ENCODE peak calls at places on chromosomes 16 and 17, in six cellular contexts. D, C, U, H, Z and N are unnamed samples.

GRCh38 chr17:82917656-82918345 is 78.0 kb upstream of the ZNF750 start:
- DNase-seq in H (peak), U (no peak), D (no peak), C (no peak), Z (no peak), N (no peak)

GRCh38 chr17:4900231-4901107 is 1.1 kb downstream of the C17orf107 start:
- DNase-seq in D (peak), U (no peak), H (no peak), C (no peak), Z (peak), N (peak)

GRCh38 chr16:19432429-19432828 is 14.7 kb downstream of the TMC5 start:
- DNase-seq in C (no peak), Z (no peak), D (peak), U (peak), H (peak), N (no peak)

GRCh38 chr17:38421224-38421841 is 6.9 kb upstream of the ARHGAP23 start:
- DNase-seq in U (no peak), H (peak), Z (no peak), D (no peak), C (no peak), N (no peak)

GRCh38 chr17:38912221-38912813 is 13.1 kb upstream of the LASP1NB start:
- DNase-seq in U (no peak), C (no peak), H (peak), D (peak), Z (peak), N (no peak)

GRCh38 chr16:1133271-1133670 is 19.6 kb upstream of the CACNA1H start:
- DNase-seq in H (no peak), Z (no peak), D (no peak), U (no peak), C (no peak), N (no peak)

GRCh38 chr17:40596261-40596919 is 31.1 kb upstream of the CCR7 start:
- DNase-seq in D (no peak), Z (no peak), H (peak), U (peak), C (no peak), N (no peak)

GRCh38 chr17:37530420-37530819 is 40.7 kb downstream of the DUSP14 start:
- DNase-seq in U (no peak), Z (no peak), C (no peak), H (no peak), D (no peak), N (no peak)

GRCh38 chr17:8160741-8161221 is 2.0 kb downstream of the VAMP2 start:
- DNase-seq in U (no peak), Z (no peak), H (no peak), C (no peak), D (no peak), N (no peak)

GRCh38 chr16:23537390-23537789 is 19.8 kb downstream of the EARS2 start:
- DNase-seq in H (no peak), Z (no peak), U (no peak), C (no peak), D (no peak), N (no peak)

GRCh38 chr17:73433501-73433900 is 121.7 kb upstream of the CDC42EP4 start:
- DNase-seq in Z (no peak), C (no peak), U (no peak), D (no peak), H (no peak), N (no peak)

DNA sequence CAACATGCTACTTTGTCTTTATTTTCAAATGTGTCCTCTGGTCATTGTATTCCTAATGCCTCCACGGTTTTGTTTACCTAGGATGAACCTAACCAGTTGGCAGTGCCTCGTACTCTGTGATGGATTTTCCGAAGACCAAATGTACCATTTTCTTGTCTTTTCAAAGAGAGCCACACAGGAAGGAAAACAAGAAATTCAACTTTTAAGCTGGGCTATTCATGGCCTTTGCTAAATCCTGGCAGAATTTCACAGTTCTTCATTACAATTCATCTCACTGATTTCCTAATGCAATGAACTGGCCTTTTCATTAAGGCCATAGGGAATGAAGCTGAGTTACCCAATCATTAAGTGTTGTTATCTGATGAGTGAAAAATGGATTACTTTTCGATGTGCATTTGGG is 7.9 kb upstream of the KCNJ16 start:
- DNase-seq in Z (no peak), H (no peak), C (no peak), D (no peak), U (no peak), N (no peak)
- H3K4me3 ChIP-seq in Z (no peak), H (no peak), C (no peak), D (no peak), U (no peak), N (no peak)

DNA sequence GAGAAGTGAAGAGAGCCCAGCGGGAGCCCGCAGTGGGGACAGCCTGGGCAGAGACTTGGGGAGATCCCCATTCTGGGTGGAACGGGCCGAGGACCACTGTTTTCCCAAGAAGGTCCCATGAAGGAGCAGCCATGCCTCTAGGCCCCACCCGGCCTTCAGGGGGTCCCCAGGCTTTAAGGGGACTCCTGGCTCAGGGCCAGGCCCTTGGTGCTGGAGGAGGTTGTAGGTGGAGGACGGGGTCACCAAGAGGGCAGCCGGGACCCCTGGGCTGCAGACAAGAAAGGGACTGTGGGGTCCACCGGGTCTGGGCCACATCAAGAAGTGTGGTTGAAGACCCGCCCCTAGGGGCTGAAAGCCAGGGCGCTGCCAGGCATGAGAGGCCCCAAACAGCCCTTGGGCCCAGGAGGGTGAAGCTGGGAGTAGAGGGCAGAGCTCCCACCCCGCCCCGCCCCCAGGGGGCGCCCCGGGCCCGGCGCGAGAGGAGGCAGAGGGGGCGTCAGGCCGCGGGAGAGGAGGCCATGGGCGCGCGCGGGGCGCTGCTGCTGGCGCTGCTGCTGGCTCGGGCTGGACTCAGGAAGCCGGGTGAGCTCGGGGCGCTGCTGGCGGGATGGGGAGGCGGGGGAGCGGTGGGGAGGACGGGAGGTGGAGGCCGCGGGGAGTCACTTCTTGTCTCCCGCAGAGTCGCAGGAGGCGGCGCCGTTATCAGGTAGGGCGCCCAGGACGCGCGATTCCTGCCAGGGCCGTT is at the start of gene PRSS21:
- DNase-seq in D (peak), H (no peak), Z (no peak), U (no peak), C (no peak), N (peak)
- TF ChIP-seq CTCF in D (no peak), H (no peak), Z (no peak), U (no peak), C (no peak), N (no peak)

DNA sequence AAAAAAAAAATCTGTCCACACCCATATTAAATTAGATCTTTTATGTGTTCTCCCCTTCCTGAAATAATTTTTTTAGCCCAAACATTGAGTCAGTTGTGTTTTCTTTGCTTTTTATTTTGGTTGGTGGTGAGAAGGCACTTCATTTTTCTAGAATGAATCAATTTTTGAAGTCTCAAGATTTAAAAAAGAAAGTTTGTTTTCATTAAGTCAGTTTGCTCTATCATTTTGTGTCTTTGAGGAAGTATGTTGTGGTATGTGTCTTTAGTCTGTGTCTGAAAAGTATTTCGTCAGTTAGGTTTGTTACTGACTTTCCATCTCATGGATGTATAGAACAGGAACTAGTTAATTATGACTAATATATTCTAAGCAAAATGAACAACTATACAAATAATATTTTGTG is 3.8 kb downstream of the IGF2BP1 start:
- DNase-seq in U (no peak), Z (no peak), H (peak), D (no peak), C (no peak), N (no peak)
- H3K4me3 ChIP-seq in U (no peak), Z (no peak), H (peak), D (no peak), C (no peak), N (no peak)

GRCh38 chr16:84950906-84951305 is 60.4 kb downstream of the ZDHHC7 start:
- DNase-seq in U (no peak), H (peak), D (no peak), C (no peak), Z (no peak), N (no peak)
- TF ChIP-seq CTCF in U (peak), H (peak), D (no peak), C (peak), Z (no peak), N (peak)